ENCODE peak calls at places on chromosomes 3 and 15, in seven cellular contexts. Y, V, I, A, D, U and Z are unnamed samples.
A peak's percentile ranks its signal among the peaks of the same experiment; 100 is the strongest.

GRCh38 chr15:76979331-76979925 is 15.5 kb upstream of the PSTPIP1 start:
- DNase-seq in Y (no peak), V (no peak), I (no peak), A (peak; percentile 3), D (peak; percentile 56), U (no peak), Z (peak; percentile 78)

GRCh38 chr15:74275957-74276356 is 39.8 kb downstream of the CCDC33 start:
- DNase-seq in Y (no peak), V (no peak), I (no peak), A (no peak), D (no peak), U (no peak), Z (no peak)

GRCh38 chr3:140505876-140506275 is 172.0 kb upstream of the TRIM42 start:
- DNase-seq in Y (no peak), V (no peak), I (no peak), A (no peak), D (no peak), U (no peak), Z (no peak)

GRCh38 chr3:169914321-169914720 is 2.9 kb downstream of the SAMD7 start:
- DNase-seq in Y (no peak), V (peak; percentile 93), I (no peak), A (peak; percentile 17), D (peak; percentile 24), U (no peak), Z (peak; percentile 11)

GRCh38 chr3:149542375-149543312 is 68.1 kb downstream of the TM4SF4 start:
- DNase-seq in Y (no peak), V (peak; percentile 54), I (no peak), A (no peak), D (peak; percentile 46), U (no peak), Z (no peak)

GRCh38 chr15:45715528-45715927 is 80.7 kb downstream of the SQOR start:
- DNase-seq in Y (no peak), V (peak; percentile 30), I (peak; percentile 25), A (peak; percentile 47), D (no peak), U (no peak), Z (no peak)

GRCh38 chr15:69548771-69549170 is 96.2 kb downstream of the RPLP1 start:
- DNase-seq in Y (no peak), V (no peak), I (no peak), A (no peak), D (peak; percentile 7), U (peak; percentile 32), Z (no peak)

GRCh38 chr3:139491027-139491700 is 14.8 kb upstream of the RBP2 start:
- DNase-seq in Y (no peak), V (no peak), I (no peak), A (no peak), D (no peak), U (no peak), Z (no peak)

GRCh38 chr3:50658416-50658815 is 16.3 kb upstream of the DOCK3 start:
- DNase-seq in Y (no peak), V (no peak), I (no peak), A (no peak), D (no peak), U (no peak), Z (no peak)

GRCh38 chr3:59798372-59799086 is 748.7 kb upstream of the CFAP20DC start:
- DNase-seq in Y (no peak), V (no peak), I (no peak), A (no peak), D (no peak), U (no peak), Z (no peak)

GRCh38 chr15:35736150-35736549 is 190.2 kb upstream of the DPH6 start:
- DNase-seq in Y (no peak), V (peak; percentile 57), I (no peak), A (peak; percentile 54), D (peak; percentile 75), U (no peak), Z (no peak)

GRCh38 chr15:74793135-74794028 is 11.5 kb downstream of the CSK start:
- DNase-seq in Y (no peak), V (no peak), I (no peak), A (no peak), D (peak; percentile 56), U (no peak), Z (no peak)

GRCh38 chr15:92751528-92751927 is 96.0 kb upstream of the FAM174B start:
- DNase-seq in Y (no peak), V (no peak), I (no peak), A (no peak), D (no peak), U (no peak), Z (no peak)

GRCh38 chr3:182259579-182259978 is 533.7 kb upstream of the ATP11B start:
- DNase-seq in Y (no peak), V (no peak), I (no peak), A (no peak), D (no peak), U (peak; percentile 14), Z (no peak)

GRCh38 chr3:16462679-16463078 is 50.8 kb downstream of the RFTN1 start:
- DNase-seq in Y (no peak), V (no peak), I (no peak), A (no peak), D (no peak), U (no peak), Z (no peak)

DNA sequence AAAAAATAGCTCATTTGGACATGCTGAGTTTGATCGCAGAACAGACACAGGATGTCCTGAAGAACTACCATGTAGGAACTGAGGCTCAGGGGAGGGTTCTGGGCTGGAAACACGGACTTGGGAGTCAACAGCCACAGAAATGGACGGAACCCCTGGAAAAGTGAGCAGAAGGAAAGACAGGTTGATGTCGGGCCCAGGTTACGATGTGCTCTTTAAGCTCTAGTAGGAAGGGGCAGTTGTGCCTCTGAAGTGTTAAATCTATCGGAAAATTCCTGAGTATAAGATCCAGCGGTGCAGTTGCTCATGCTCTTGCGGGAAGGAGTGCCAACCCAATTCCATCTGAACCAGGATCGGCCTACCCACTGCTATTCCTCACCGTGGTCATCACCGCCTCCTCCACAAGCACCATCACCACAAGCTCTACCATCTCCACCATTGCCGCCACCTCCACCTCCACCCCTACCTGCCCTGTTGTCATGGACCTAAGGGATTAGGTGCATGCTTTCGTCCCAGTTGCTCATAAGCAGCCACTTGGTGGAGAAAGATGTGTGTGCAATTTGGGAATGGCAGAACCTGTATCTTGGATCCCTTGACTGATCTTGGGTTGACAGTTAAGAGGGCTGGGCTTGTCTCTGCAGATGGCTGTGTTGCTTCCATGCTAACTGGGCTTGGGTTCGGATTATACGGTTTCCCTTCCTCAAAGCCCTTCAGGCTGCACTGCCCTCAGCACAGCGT is 108.5 kb downstream of the ASB7 start:
- DNase-seq in Y (no peak), V (no peak), I (no peak), A (no peak), D (no peak), U (no peak), Z (no peak)
- TF ChIP-seq CTCF in Y (no peak), V (no peak), I (no peak), A (no peak), D (no peak), U (no peak), Z (no peak)

GRCh38 chr3:126259411-126260391 is 79.3 kb upstream of the ALDH1L1 start:
- DNase-seq in Y (no peak), V (peak; percentile 40), I (no peak), A (peak; percentile 41), D (peak; percentile 37), U (peak; percentile 74), Z (no peak)
- TF ChIP-seq CTCF in Y (peak; percentile 43), V (peak; percentile 64), I (peak; percentile 42), A (peak; percentile 57), D (peak; percentile 80), U (peak; percentile 83), Z (peak; percentile 53)

GRCh38 chr3:134368751-134369105 is 5.5 kb downstream of the AMOTL2 start:
- DNase-seq in Y (no peak), V (no peak), I (no peak), A (no peak), D (no peak), U (no peak), Z (no peak)

GRCh38 chr3:134367869-134368750 is 6.1 kb downstream of the AMOTL2 start:
- DNase-seq in Y (no peak), V (peak; percentile 30), I (no peak), A (no peak), D (no peak), U (no peak), Z (no peak)

GRCh38 chr3:134366221-134366927 is 7.9 kb downstream of the AMOTL2 start:
- DNase-seq in Y (no peak), V (peak; percentile 38), I (no peak), A (no peak), D (no peak), U (no peak), Z (no peak)

GRCh38 chr3:134366928-134367352 is 7.3 kb downstream of the AMOTL2 start:
- DNase-seq in Y (no peak), V (peak; percentile 53), I (no peak), A (peak; percentile 31), D (no peak), U (peak; percentile 62), Z (no peak)

DNA sequence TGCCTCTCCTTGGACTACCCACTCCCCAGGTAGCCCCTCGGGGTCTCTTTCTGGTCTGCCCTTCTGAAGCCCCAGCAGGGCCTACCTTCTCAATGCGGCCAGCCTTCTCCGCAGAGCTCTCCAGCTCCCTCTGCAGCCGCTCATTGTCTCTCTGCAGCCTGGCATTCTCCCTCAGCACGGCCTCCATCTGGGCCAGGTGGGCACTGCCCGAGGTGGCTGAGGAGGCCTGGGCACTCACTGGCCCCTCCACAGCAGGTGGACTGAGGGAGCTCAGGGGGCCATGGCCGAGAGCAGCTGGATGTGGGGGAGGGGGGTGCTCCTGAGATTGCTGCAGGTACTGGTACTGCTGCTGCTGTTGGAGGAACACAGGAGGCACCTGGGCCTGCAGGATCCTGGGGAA is 6.8 kb downstream of the AMOTL2 start:
- DNase-seq in Y (no peak), V (no peak), I (no peak), A (no peak), D (no peak), U (no peak), Z (no peak)
- TF ChIP-seq CTCF in Y (no peak), V (no peak), I (no peak), A (no peak), D (peak; percentile 55), U (no peak), Z (peak; percentile 27)

GRCh38 chr3:186609247-186609868 is 3.5 kb upstream of the AHSG start:
- DNase-seq in Y (no peak), V (no peak), I (peak; percentile 47), A (no peak), D (peak; percentile 15), U (no peak), Z (no peak)
- TF ChIP-seq CTCF in Y (no peak), V (peak; percentile 28), I (peak; percentile 43), A (peak; percentile 25), D (peak; percentile 43), U (peak; percentile 40), Z (no peak)

DNA sequence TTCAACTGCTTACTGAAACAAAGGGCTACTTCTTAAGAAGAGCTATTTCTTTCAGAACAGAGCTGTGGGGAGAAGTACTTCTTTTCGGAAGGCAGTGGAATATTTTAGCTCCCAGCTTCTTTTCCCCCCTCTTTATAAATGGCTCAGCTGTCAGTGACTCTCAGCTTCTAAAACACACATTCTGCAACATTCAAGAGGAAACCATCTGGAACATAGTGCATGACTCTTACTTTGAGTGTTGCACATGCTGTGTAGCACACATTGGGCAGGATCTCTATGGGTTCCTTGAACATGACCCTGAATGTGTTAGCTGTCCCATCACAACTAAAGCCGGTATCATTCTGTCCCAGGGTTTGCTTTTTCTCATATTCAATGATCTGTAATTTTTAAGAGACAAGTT is 7.0 kb upstream of the C15orf40 start:
- DNase-seq in Y (peak; percentile 13), V (no peak), I (no peak), A (peak; percentile 16), D (no peak), U (no peak), Z (no peak)
- TF ChIP-seq CTCF in Y (no peak), V (no peak), I (no peak), A (no peak), D (no peak), U (no peak), Z (no peak)